ENCODE peak calls at places on chromosomes 12 and 14, in eight cellular contexts. One of them, this sample, is unnamed.

GRCh38 chr14:50590464-50590863 is 30.5 kb downstream of the ATL1 start:
- DNase-seq in colonic mucosa: no peak
- DNase-seq in osteoblast: no peak
- DNase-seq in body of pancreas: no peak
- DNase-seq in HFFc6: no peak
- DNase-seq in NB4: no peak
- DNase-seq in GM23338: no peak
- DNase-seq in nephron progenitor cell: no peak
- DNase-seq in this sample: no peak

GRCh38 chr14:78157855-78158436 is 12.2 kb upstream of the NRXN3 start:
- DNase-seq in osteoblast: no peak
- DNase-seq in body of pancreas: no peak
- DNase-seq in HFFc6: no peak
- DNase-seq in GM23338: peak; percentile 54
- DNase-seq in NB4: peak; percentile 40
- DNase-seq in nephron progenitor cell: peak; percentile 84
- DNase-seq in colonic mucosa: no peak
- DNase-seq in this sample: no peak

GRCh38 chr12:61272441-61272840 is 987.8 kb upstream of the USP15 start:
- DNase-seq in NB4: no peak
- DNase-seq in HFFc6: no peak
- DNase-seq in osteoblast: no peak
- DNase-seq in body of pancreas: no peak
- DNase-seq in colonic mucosa: no peak
- DNase-seq in nephron progenitor cell: no peak
- DNase-seq in GM23338: no peak
- DNase-seq in this sample: no peak

GRCh38 chr12:56220611-56221232 is 1.0 kb downstream of the RNF41 start:
- DNase-seq in NB4: peak; percentile 90
- DNase-seq in HFFc6: peak; percentile 39
- DNase-seq in body of pancreas: no peak
- DNase-seq in nephron progenitor cell: no peak
- DNase-seq in GM23338: peak; percentile 52
- DNase-seq in colonic mucosa: no peak
- DNase-seq in osteoblast: peak; percentile 89
- DNase-seq in this sample: peak; percentile 29

GRCh38 chr14:94355191-94355794 is 32.2 kb upstream of the SERPINA6 start:
- DNase-seq in HFFc6: no peak
- DNase-seq in nephron progenitor cell: peak; percentile 32
- DNase-seq in colonic mucosa: peak; percentile 40
- DNase-seq in NB4: no peak
- DNase-seq in osteoblast: peak; percentile 85
- DNase-seq in GM23338: peak; percentile 78
- DNase-seq in body of pancreas: peak; percentile 18
- DNase-seq in this sample: no peak

GRCh38 chr12:1509703-1510395 is 84.5 kb downstream of the FBXL14 start:
- DNase-seq in osteoblast: peak; percentile 21
- DNase-seq in GM23338: no peak
- DNase-seq in nephron progenitor cell: peak; percentile 65
- DNase-seq in NB4: no peak
- DNase-seq in body of pancreas: no peak
- DNase-seq in HFFc6: no peak
- DNase-seq in colonic mucosa: no peak
- DNase-seq in this sample: no peak

GRCh38 chr12:102299731-102300130 is 102.1 kb upstream of the PMCH start:
- DNase-seq in GM23338: no peak
- DNase-seq in colonic mucosa: no peak
- DNase-seq in osteoblast: no peak
- DNase-seq in body of pancreas: no peak
- DNase-seq in NB4: no peak
- DNase-seq in nephron progenitor cell: no peak
- DNase-seq in HFFc6: peak; percentile 1
- DNase-seq in this sample: no peak

GRCh38 chr12:128819293-128820144 is 4.2 kb downstream of the SLC15A4 start:
- DNase-seq in colonic mucosa: no peak
- DNase-seq in nephron progenitor cell: no peak
- DNase-seq in body of pancreas: no peak
- DNase-seq in NB4: no peak
- DNase-seq in HFFc6: no peak
- DNase-seq in osteoblast: no peak
- DNase-seq in GM23338: peak; percentile 20
- DNase-seq in this sample: no peak

GRCh38 chr12:77087427-77087826 is 22.1 kb upstream of the E2F7 start:
- DNase-seq in HFFc6: peak; percentile 70
- DNase-seq in body of pancreas: no peak
- DNase-seq in NB4: no peak
- DNase-seq in GM23338: no peak
- DNase-seq in osteoblast: peak; percentile 78
- DNase-seq in nephron progenitor cell: no peak
- DNase-seq in colonic mucosa: no peak
- DNase-seq in this sample: no peak

GRCh38 chr14:95502381-95502950 is 14.0 kb downstream of the SYNE3 start:
- DNase-seq in HFFc6: no peak
- DNase-seq in GM23338: no peak
- DNase-seq in nephron progenitor cell: no peak
- DNase-seq in body of pancreas: no peak
- DNase-seq in osteoblast: no peak
- DNase-seq in colonic mucosa: no peak
- DNase-seq in NB4: no peak
- DNase-seq in this sample: no peak

GRCh38 chr14:65019944-65020566 is 33.4 kb downstream of the FNTB start:
- DNase-seq in nephron progenitor cell: no peak
- DNase-seq in HFFc6: peak; percentile 85
- DNase-seq in body of pancreas: peak; percentile 34
- DNase-seq in GM23338: peak; percentile 83
- DNase-seq in NB4: peak; percentile 79
- DNase-seq in osteoblast: peak; percentile 91
- DNase-seq in colonic mucosa: peak; percentile 35
- DNase-seq in this sample: peak; percentile 58
- TF ChIP-seq CTCF in nephron progenitor cell: peak; percentile 43
- TF ChIP-seq CTCF in HFFc6: peak; percentile 87
- TF ChIP-seq CTCF in body of pancreas: no peak
- TF ChIP-seq CTCF in GM23338: peak; percentile 77
- TF ChIP-seq CTCF in NB4: peak; percentile 48
- TF ChIP-seq CTCF in osteoblast: peak; percentile 82
- TF ChIP-seq CTCF in colonic mucosa: peak; percentile 68
- TF ChIP-seq CTCF in this sample: peak; percentile 73

GRCh38 chr14:63276492-63277342 is 42.0 kb downstream of the GPHB5 start:
- DNase-seq in osteoblast: peak; percentile 75
- DNase-seq in NB4: peak; percentile 39
- DNase-seq in body of pancreas: no peak
- DNase-seq in GM23338: peak; percentile 78
- DNase-seq in HFFc6: peak; percentile 68
- DNase-seq in nephron progenitor cell: peak; percentile 16
- DNase-seq in colonic mucosa: no peak
- DNase-seq in this sample: peak; percentile 53
- TF ChIP-seq CTCF in osteoblast: peak; percentile 82
- TF ChIP-seq CTCF in NB4: peak; percentile 57
- TF ChIP-seq CTCF in body of pancreas: peak; percentile 18
- TF ChIP-seq CTCF in GM23338: peak; percentile 96
- TF ChIP-seq CTCF in HFFc6: peak; percentile 90
- TF ChIP-seq CTCF in nephron progenitor cell: peak; percentile 93
- TF ChIP-seq CTCF in colonic mucosa: peak; percentile 54
- TF ChIP-seq CTCF in this sample: peak; percentile 76

GRCh38 chr12:104928036-104928770 is 29.9 kb downstream of the SLC41A2 start:
- DNase-seq in nephron progenitor cell: no peak
- DNase-seq in NB4: no peak
- DNase-seq in colonic mucosa: no peak
- DNase-seq in osteoblast: no peak
- DNase-seq in GM23338: no peak
- DNase-seq in body of pancreas: no peak
- DNase-seq in HFFc6: no peak
- DNase-seq in this sample: no peak

GRCh38 chr12:104933128-104933527 is 25.0 kb downstream of the SLC41A2 start:
- DNase-seq in nephron progenitor cell: no peak
- DNase-seq in colonic mucosa: no peak
- DNase-seq in body of pancreas: no peak
- DNase-seq in osteoblast: no peak
- DNase-seq in HFFc6: no peak
- DNase-seq in GM23338: no peak
- DNase-seq in NB4: no peak
- DNase-seq in this sample: no peak

GRCh38 chr12:104929926-104930325 is 28.2 kb downstream of the SLC41A2 start:
- DNase-seq in osteoblast: no peak
- DNase-seq in colonic mucosa: no peak
- DNase-seq in NB4: no peak
- DNase-seq in nephron progenitor cell: no peak
- DNase-seq in GM23338: no peak
- DNase-seq in HFFc6: peak; percentile 5
- DNase-seq in body of pancreas: no peak
- DNase-seq in this sample: no peak

GRCh38 chr12:104930388-104931326 is 27.4 kb downstream of the SLC41A2 start:
- DNase-seq in HFFc6: peak; percentile 7
- DNase-seq in GM23338: no peak
- DNase-seq in body of pancreas: no peak
- DNase-seq in nephron progenitor cell: no peak
- DNase-seq in colonic mucosa: no peak
- DNase-seq in NB4: no peak
- DNase-seq in osteoblast: no peak
- DNase-seq in this sample: peak; percentile 49

GRCh38 chr12:104929368-104929767 is 28.7 kb downstream of the SLC41A2 start:
- DNase-seq in colonic mucosa: no peak
- DNase-seq in NB4: no peak
- DNase-seq in GM23338: no peak
- DNase-seq in body of pancreas: no peak
- DNase-seq in osteoblast: no peak
- DNase-seq in nephron progenitor cell: no peak
- DNase-seq in HFFc6: no peak
- DNase-seq in this sample: no peak
- TF ChIP-seq CTCF in colonic mucosa: no peak
- TF ChIP-seq CTCF in NB4: no peak
- TF ChIP-seq CTCF in GM23338: no peak
- TF ChIP-seq CTCF in body of pancreas: no peak
- TF ChIP-seq CTCF in osteoblast: no peak
- TF ChIP-seq CTCF in nephron progenitor cell: no peak
- TF ChIP-seq CTCF in HFFc6: no peak
- TF ChIP-seq CTCF in this sample: no peak

DNA sequence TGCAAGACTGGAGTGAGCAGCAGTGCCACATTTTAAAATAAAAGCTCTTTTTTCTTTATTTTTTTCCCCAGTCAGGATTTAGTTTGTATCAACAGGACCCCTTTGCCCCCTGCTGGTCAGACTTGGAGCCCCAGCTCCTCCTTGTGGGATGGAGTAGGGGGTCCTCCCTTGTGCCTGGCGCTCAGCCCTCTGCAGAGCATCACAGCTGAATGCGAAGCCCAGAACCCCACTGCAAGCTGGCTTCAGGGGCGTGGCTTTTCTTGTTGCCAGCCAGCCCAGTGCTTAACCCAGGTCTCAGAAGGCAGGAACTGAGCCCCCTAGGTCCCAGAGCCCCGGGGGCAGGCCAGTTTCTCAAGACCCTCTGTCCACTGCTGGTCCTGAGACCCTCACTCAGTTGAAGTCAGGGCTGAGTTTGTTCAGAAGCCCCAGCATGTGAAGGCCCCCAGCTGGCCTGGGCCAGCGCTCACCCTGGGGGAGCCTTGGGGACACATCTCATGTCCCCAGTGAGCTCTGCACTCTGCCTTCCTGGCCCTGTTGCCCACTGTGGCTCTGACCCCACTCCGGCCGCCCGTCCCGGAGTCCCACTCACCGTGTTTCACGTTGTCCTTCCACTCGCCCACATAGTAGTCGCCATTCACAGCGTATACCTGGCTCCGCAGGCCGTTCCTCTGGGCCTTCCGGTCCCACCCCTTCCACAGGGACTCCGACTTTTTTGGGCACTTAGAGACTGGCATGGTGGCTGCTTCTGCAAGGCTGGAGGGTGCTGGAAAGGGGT is 517 bp downstream of the MORN3 start:
- DNase-seq in osteoblast: peak; percentile 88
- DNase-seq in GM23338: peak; percentile 92
- DNase-seq in body of pancreas: peak; percentile 42
- DNase-seq in NB4: peak; percentile 73
- DNase-seq in nephron progenitor cell: peak; percentile 79
- DNase-seq in colonic mucosa: no peak
- DNase-seq in HFFc6: no peak
- DNase-seq in this sample: peak; percentile 41
- TF ChIP-seq CTCF in osteoblast: peak; percentile 64
- TF ChIP-seq CTCF in GM23338: peak; percentile 72
- TF ChIP-seq CTCF in body of pancreas: no peak
- TF ChIP-seq CTCF in NB4: peak; percentile 85
- TF ChIP-seq CTCF in nephron progenitor cell: peak; percentile 78
- TF ChIP-seq CTCF in colonic mucosa: peak; percentile 47
- TF ChIP-seq CTCF in HFFc6: peak; percentile 86
- TF ChIP-seq CTCF in this sample: peak; percentile 60

DNA sequence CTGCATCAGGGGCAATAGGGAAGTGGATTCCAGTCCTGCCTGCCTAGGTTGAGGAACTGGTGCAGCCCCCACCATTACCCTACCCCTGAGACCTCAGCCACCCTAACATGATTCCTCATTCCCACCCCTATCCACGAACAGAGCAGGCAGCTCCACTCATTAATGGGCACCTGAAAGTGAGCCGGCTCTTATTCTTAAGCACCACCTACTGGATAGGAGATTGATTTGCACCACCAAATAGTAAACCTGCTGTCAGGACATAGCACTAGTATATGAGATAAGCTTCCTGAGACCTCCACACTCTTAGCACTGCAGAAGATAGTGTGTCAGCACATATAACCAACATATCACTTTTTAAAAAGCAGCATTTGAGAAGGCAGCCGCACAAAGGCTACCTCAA is 573.2 kb downstream of the SOX5 start:
- DNase-seq in osteoblast: no peak
- DNase-seq in NB4: peak; percentile 21
- DNase-seq in body of pancreas: no peak
- DNase-seq in nephron progenitor cell: no peak
- DNase-seq in HFFc6: no peak
- DNase-seq in GM23338: peak; percentile 64
- DNase-seq in colonic mucosa: no peak
- DNase-seq in this sample: no peak
- TF ChIP-seq CTCF in osteoblast: no peak
- TF ChIP-seq CTCF in NB4: peak; percentile 23
- TF ChIP-seq CTCF in body of pancreas: no peak
- TF ChIP-seq CTCF in nephron progenitor cell: no peak
- TF ChIP-seq CTCF in HFFc6: no peak
- TF ChIP-seq CTCF in GM23338: peak; percentile 59
- TF ChIP-seq CTCF in colonic mucosa: no peak
- TF ChIP-seq CTCF in this sample: no peak